ENCODE peak calls at places on chromosome 2, in four cellular contexts. H, O, A and V are unnamed samples.

GRCh38 chr2:40448476-40449079 is 3.3 kb downstream of the SLC8A1 start:
- DNase-seq in H (peak), O (peak), A (no peak), V (peak)

GRCh38 chr2:166239548-166239947 is 111.7 kb upstream of the SCN1A start:
- DNase-seq in H (no peak), O (peak), A (no peak), V (peak)

GRCh38 chr2:77797088-77797487 is 274.9 kb upstream of the LRRTM4 start:
- DNase-seq in H (no peak), O (no peak), A (no peak), V (no peak)

GRCh38 chr2:98669675-98670074 is 61.3 kb downstream of the MGAT4A start:
- DNase-seq in H (no peak), O (no peak), A (no peak), V (peak)

GRCh38 chr2:203682688-203683130 is 23.7 kb upstream of the CD28 start:
- DNase-seq in H (no peak), O (no peak), A (no peak), V (no peak)

GRCh38 chr2:96156926-96157648 is 11.8 kb upstream of the DUSP2 start:
- DNase-seq in H (peak), O (no peak), A (peak), V (no peak)

GRCh38 chr2:182606728-182607681 is 109.1 kb upstream of the DNAJC10 start:
- DNase-seq in H (no peak), O (no peak), A (peak), V (no peak)

GRCh38 chr2:27888790-27889189 is 1.4 kb downstream of the RBKS start:
- DNase-seq in H (no peak), O (no peak), A (no peak), V (no peak)

GRCh38 chr2:70523996-70524965 is 29.3 kb downstream of the TGFA start:
- DNase-seq in H (peak), O (no peak), A (no peak), V (peak)

GRCh38 chr2:122203523-122203922 is 448.1 kb downstream of the TSN start:
- DNase-seq in H (no peak), O (no peak), A (no peak), V (no peak)

GRCh38 chr2:38665854-38666577 is at the start of gene GALM:
- DNase-seq in H (peak), O (peak), A (no peak), V (peak)

GRCh38 chr2:112881217-112882000 is 29.6 kb upstream of the IL37 start:
- DNase-seq in H (peak), O (peak), A (peak), V (no peak)

GRCh38 chr2:30226144-30227032 is 4.9 kb upstream of the LBH start:
- DNase-seq in H (no peak), O (no peak), A (peak), V (no peak)

GRCh38 chr2:69298862-69299261 is 88.2 kb downstream of the GFPT1 start:
- DNase-seq in H (no peak), O (no peak), A (no peak), V (no peak)

GRCh38 chr2:20145497-20146193 is 79.3 kb downstream of the SDC1 start:
- DNase-seq in H (no peak), O (peak), A (peak), V (no peak)

GRCh38 chr2:85057236-85057635 is 76.0 kb upstream of the TCF7L1 start:
- DNase-seq in H (no peak), O (no peak), A (no peak), V (no peak)

GRCh38 chr2:1930376-1930775 is 186.1 kb upstream of the PXDN start:
- DNase-seq in H (no peak), O (no peak), A (no peak), V (no peak)

GRCh38 chr2:205675861-205676516 is 6.3 kb upstream of the NRP2 start:
- DNase-seq in H (peak), O (peak), A (no peak), V (peak)

GRCh38 chr2:238260879-238261278 is 21.0 kb upstream of the HES6 start:
- DNase-seq in H (no peak), O (no peak), A (no peak), V (no peak)

GRCh38 chr2:183868707-183869106 is 729.6 kb upstream of the ZNF804A start:
- DNase-seq in H (no peak), O (no peak), A (no peak), V (no peak)

GRCh38 chr2:222809582-222809981 is 51.3 kb upstream of the ACSL3 start:
- DNase-seq in H (no peak), O (no peak), A (no peak), V (no peak)

GRCh38 chr2:96113367-96113677 is 3.0 kb downstream of the ADRA2B start:
- DNase-seq in H (peak), O (no peak), A (no peak), V (no peak)

GRCh38 chr2:208375452-208376068 is 31.0 kb upstream of the PTH2R start:
- DNase-seq in H (no peak), O (no peak), A (no peak), V (no peak)

GRCh38 chr2:99462084-99462483 is 27.7 kb downstream of the REV1 start:
- DNase-seq in H (no peak), O (no peak), A (no peak), V (no peak)

GRCh38 chr2:233912799-233913423 is 4.3 kb upstream of the TRPM8 start:
- DNase-seq in H (peak), O (peak), A (no peak), V (peak)

GRCh38 chr2:121412349-121412748 is 118.3 kb upstream of the RNU4ATAC start:
- DNase-seq in H (no peak), O (no peak), A (no peak), V (no peak)

GRCh38 chr2:85684806-85685205 is 9.4 kb upstream of the GNLY start:
- DNase-seq in H (no peak), O (no peak), A (peak), V (no peak)

GRCh38 chr2:98508690-98509054 is 64.0 kb downstream of the INPP4A start:
- DNase-seq in H (peak), O (peak), A (no peak), V (no peak)

GRCh38 chr2:205763708-205764501 is 81.6 kb downstream of the NRP2 start:
- DNase-seq in H (peak), O (peak), A (no peak), V (peak)

GRCh38 chr2:133569416-133569815 is 1.2 kb upstream of the NCKAP5 start:
- DNase-seq in H (no peak), O (no peak), A (no peak), V (no peak)

GRCh38 chr2:132544045-132544630 is 125.9 kb downstream of the LYPD1 start:
- DNase-seq in H (no peak), O (no peak), A (no peak), V (no peak)

GRCh38 chr2:158507679-158508078 is 50.9 kb downstream of the PKP4 start:
- DNase-seq in H (no peak), O (no peak), A (no peak), V (no peak)

GRCh38 chr2:53549497-53549896 is 218.1 kb upstream of the CHAC2 start:
- DNase-seq in H (no peak), O (no peak), A (no peak), V (no peak)

GRCh38 chr2:114550895-114551793 is 108.7 kb downstream of the DPP10 start:
- DNase-seq in H (peak), O (peak), A (no peak), V (peak)

GRCh38 chr2:220892018-220892634 is 680.0 kb downstream of the EPHA4 start:
- DNase-seq in H (no peak), O (no peak), A (no peak), V (no peak)

GRCh38 chr2:12796617-12797016 is 79.9 kb downstream of the TRIB2 start:
- DNase-seq in H (no peak), O (no peak), A (no peak), V (no peak)

GRCh38 chr2:145984541-145984940 is 1464.6 kb upstream of the ZEB2 start:
- DNase-seq in H (no peak), O (peak), A (no peak), V (peak)
- TF ChIP-seq MYC in H (no peak), O (no peak), A (no peak), V (no peak)

DNA sequence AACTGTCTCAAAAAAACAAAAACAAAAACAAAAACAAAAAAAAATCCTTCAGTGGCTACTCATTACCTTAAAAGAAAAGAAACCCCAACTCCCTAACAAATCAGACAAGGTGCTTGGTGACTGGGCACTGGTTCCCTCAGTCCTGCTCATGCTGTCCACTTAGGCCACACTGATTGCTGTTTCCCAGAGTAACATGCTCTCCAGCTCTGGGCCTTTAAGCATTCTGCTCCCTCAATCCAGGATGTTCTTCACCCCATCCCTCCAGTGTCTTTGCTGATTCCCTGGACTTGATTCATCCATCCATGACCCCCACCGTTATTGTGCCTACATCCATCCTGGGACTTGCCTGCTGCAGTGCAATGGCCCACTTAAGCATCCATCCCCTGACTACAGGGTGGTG is 16.4 kb upstream of the XPO1 start:
- DNase-seq in H (no peak), O (no peak), A (no peak), V (no peak)
- TF ChIP-seq MYC in H (no peak), O (no peak), A (no peak), V (no peak)

DNA sequence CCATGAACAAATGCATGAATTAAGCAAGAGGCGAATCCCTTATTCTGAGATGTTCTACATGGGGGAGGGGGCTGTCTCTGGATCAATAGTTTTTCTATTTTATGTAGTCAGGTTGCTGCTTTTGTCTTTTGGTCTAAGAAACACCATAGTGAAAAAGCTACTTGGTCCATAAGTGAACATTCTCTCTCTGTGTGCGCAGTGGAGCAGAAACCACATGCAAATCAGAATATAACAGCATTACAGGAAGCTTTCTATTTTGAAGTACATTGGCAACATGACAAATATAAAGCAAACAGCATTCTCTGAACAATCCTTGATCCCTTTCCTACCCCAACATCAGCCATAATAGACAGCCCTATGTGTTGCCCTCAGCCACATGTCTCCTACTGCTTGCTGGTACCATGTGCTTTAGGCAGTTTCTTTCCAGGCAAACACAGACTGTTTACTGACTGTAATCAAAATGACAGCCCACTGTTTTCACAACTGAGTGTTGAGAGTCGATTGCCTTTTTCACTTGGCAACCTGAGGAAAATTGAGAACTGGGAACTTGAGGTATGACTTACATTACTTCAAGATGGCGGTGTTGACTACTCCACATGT is 10.6 kb downstream of the SCN3A start:
- DNase-seq in H (no peak), O (no peak), A (peak), V (no peak)
- TF ChIP-seq MYC in H (no peak), O (no peak), A (no peak), V (no peak)

GRCh38 chr2:126731353-126731752 is 75.4 kb downstream of the GYPC start:
- DNase-seq in H (no peak), O (no peak), A (no peak), V (no peak)
- TF ChIP-seq MYC in H (no peak), O (no peak), A (no peak), V (no peak)

GRCh38 chr2:34096552-34097171 is 497.6 kb upstream of the FAM98A start:
- DNase-seq in H (peak), O (peak), A (peak), V (peak)
- TF ChIP-seq MYC in H (no peak), O (no peak), A (no peak), V (no peak)